ENCODE peak calls at places on chromosomes 16 and 17, in eight cellular contexts. V, P, W, B, E, N, L and F are unnamed samples.

GRCh38 chr17:7745748-7746470 is 28.4 kb downstream of the DNAH2 start:
- DNase-seq in V (peak; percentile 93), P (peak; percentile 78), W (no peak), B (peak; percentile 29), E (no peak), N (peak; percentile 87), L (no peak), F (peak; percentile 43)

GRCh38 chr16:55701442-55702319 is 45.9 kb downstream of the SLC6A2 start:
- DNase-seq in V (peak; percentile 50), P (peak; percentile 67), W (peak; percentile 6), B (peak; percentile 63), E (peak; percentile 23), N (peak; percentile 20), L (peak; percentile 37), F (peak; percentile 80)

GRCh38 chr17:13725286-13725990 is 123.7 kb upstream of the HS3ST3A1 start:
- DNase-seq in V (peak; percentile 71), P (peak; percentile 36), W (no peak), B (no peak), E (no peak), N (peak; percentile 58), L (no peak), F (no peak)

GRCh38 chr16:31135535-31136286 is at the start of gene PRSS8:
- DNase-seq in V (no peak), P (no peak), W (no peak), B (peak; percentile 67), E (no peak), N (no peak), L (no peak), F (peak; percentile 26)

GRCh38 chr16:2507052-2507678 is 6.6 kb upstream of the ATP6V0C start:
- DNase-seq in V (no peak), P (no peak), W (no peak), B (no peak), E (no peak), N (no peak), L (no peak), F (no peak)

GRCh38 chr17:50943575-50943933 is 77.4 kb upstream of the TOB1 start:
- DNase-seq in V (no peak), P (no peak), W (no peak), B (no peak), E (no peak), N (no peak), L (no peak), F (no peak)

GRCh38 chr17:75639771-75640555 is 6.7 kb downstream of the SMIM5 start:
- DNase-seq in V (no peak), P (no peak), W (no peak), B (no peak), E (no peak), N (no peak), L (no peak), F (no peak)

GRCh38 chr16:31428277-31428597 is at the start of gene COX6A2:
- DNase-seq in V (no peak), P (no peak), W (no peak), B (no peak), E (no peak), N (no peak), L (no peak), F (no peak)

GRCh38 chr16:88347656-88348376 is 34.9 kb upstream of the ZNF469 start:
- DNase-seq in V (no peak), P (peak; percentile 39), W (no peak), B (no peak), E (peak; percentile 5), N (no peak), L (no peak), F (no peak)